ENCODE peak calls at places on chromosomes 5 and 9, in five cellular contexts. I, X, C, D and G are unnamed samples.

GRCh38 chr5:134438641-134439621 is 27.2 kb upstream of the CDKN2AIPNL start:
- DNase-seq in D (peak; percentile 91), I (no peak), X (no peak), C (peak; percentile 97), G (no peak)

GRCh38 chr5:69364414-69364813 is 4.9 kb downstream of the AK6 start:
- DNase-seq in X (no peak), I (peak; percentile 41), D (peak; percentile 10), C (no peak), G (peak; percentile 11)

GRCh38 chr9:111178361-111179043 is 140.2 kb upstream of the LPAR1 start:
- DNase-seq in X (no peak), I (no peak), D (peak; percentile 88), C (no peak), G (no peak)

GRCh38 chr5:180315762-180316212 is 23.9 kb upstream of the MAPK9 start:
- DNase-seq in D (no peak), X (peak; percentile 47), I (peak; percentile 70), C (peak; percentile 19), G (peak; percentile 69)

GRCh38 chr9:29750062-29750461 is 2176.8 kb upstream of the C9orf72 start:
- DNase-seq in X (no peak), D (peak; percentile 51), C (no peak), I (no peak), G (no peak)

GRCh38 chr5:123907349-123907748 is 395.4 kb downstream of the CSNK1G3 start:
- DNase-seq in I (peak; percentile 2), X (no peak), C (no peak), D (no peak), G (no peak)

GRCh38 chr9:93134740-93135444 is 841 bp upstream of the NINJ1 start:
- DNase-seq in I (peak; percentile 2), X (no peak), D (no peak), C (no peak), G (no peak)

GRCh38 chr9:133711428-133712220 is 26.5 kb downstream of the SARDH start:
- DNase-seq in D (peak; percentile 64), C (no peak), X (no peak), I (no peak), G (no peak)

GRCh38 chr9:94891183-94891582 is 164.7 kb downstream of the AOPEP start:
- DNase-seq in X (no peak), D (no peak), I (no peak), C (no peak), G (no peak)

GRCh38 chr9:106929471-106930198 is 66.7 kb downstream of the ZNF462 start:
- DNase-seq in D (peak; percentile 51), I (no peak), C (no peak), X (no peak), G (no peak)

GRCh38 chr9:13351768-13352386 is 72.4 kb upstream of the MPDZ start:
- DNase-seq in C (peak; percentile 12), D (peak; percentile 68), I (no peak), X (no peak), G (no peak)

GRCh38 chr5:37553720-37554402 is 174.7 kb downstream of the WDR70 start:
- DNase-seq in D (peak; percentile 92), I (no peak), C (no peak), X (no peak), G (no peak)

GRCh38 chr5:73748510-73749410 is 122.8 kb downstream of the ARHGEF28 start:
- DNase-seq in C (peak; percentile 49), D (no peak), X (no peak), I (no peak), G (no peak)

GRCh38 chr5:155290937-155291336 is 277.4 kb downstream of the KIF4B start:
- DNase-seq in C (peak; percentile 10), D (no peak), X (no peak), I (no peak), G (no peak)

GRCh38 chr5:57513785-57514184 is 31.2 kb upstream of the ACTBL2 start:
- DNase-seq in D (no peak), I (no peak), C (no peak), X (no peak), G (no peak)

GRCh38 chr9:37862530-37862929 is 41.4 kb downstream of the SLC25A51 start:
- DNase-seq in D (peak; percentile 66), C (no peak), X (no peak), I (no peak), G (no peak)

GRCh38 chr5:160556886-160557285 is 135.2 kb downstream of the PTTG1 start:
- DNase-seq in I (no peak), X (no peak), D (no peak), C (no peak), G (no peak)

GRCh38 chr5:131635755-131636479 is 888 bp upstream of the RAPGEF6 start:
- DNase-seq in C (no peak), X (peak; percentile 18), D (no peak), I (peak; percentile 14), G (no peak)

GRCh38 chr5:159096555-159097460 is 2.9 kb downstream of the EBF1 start:
- DNase-seq in X (peak; percentile 42), C (no peak), D (no peak), I (no peak), G (no peak)

GRCh38 chr5:108545301-108545700 is 163.4 kb upstream of the FBXL17 start:
- DNase-seq in D (peak; percentile 58), C (no peak), X (no peak), I (no peak), G (no peak)

GRCh38 chr9:134664446-134664845 is 22.8 kb downstream of the COL5A1 start:
- DNase-seq in D (no peak), C (no peak), I (no peak), X (no peak), G (no peak)

GRCh38 chr5:128143911-128144310 is 60.3 kb downstream of the SLC12A2 start:
- DNase-seq in D (no peak), X (no peak), C (no peak), I (no peak), G (no peak)

GRCh38 chr5:3886521-3887461 is 291.2 kb downstream of the IRX1 start:
- DNase-seq in D (no peak), I (no peak), X (no peak), C (no peak), G (peak; percentile 67)

GRCh38 chr9:124257865-124258764 is at the start of gene NEK6:
- DNase-seq in C (no peak), D (peak; percentile 64), I (peak; percentile 80), X (peak; percentile 64), G (peak; percentile 72)

GRCh38 chr5:395921-396714 is 46.9 kb upstream of the EXOC3 start:
- DNase-seq in I (no peak), X (no peak), D (no peak), C (no peak), G (no peak)

GRCh38 chr9:107273634-107274033 is 9.4 kb upstream of the RAD23B start:
- DNase-seq in I (no peak), C (peak; percentile 42), D (no peak), X (no peak), G (no peak)

GRCh38 chr5:142777108-142777507 is 6.9 kb downstream of the ARHGAP26 start:
- DNase-seq in C (no peak), I (no peak), X (no peak), D (no peak), G (no peak)

GRCh38 chr5:143277536-143277935 is 126.0 kb downstream of the NR3C1 start:
- DNase-seq in C (no peak), D (no peak), I (no peak), X (no peak), G (no peak)

GRCh38 chr5:113267361-113267900 is 167.4 kb downstream of the TSSK1B start:
- DNase-seq in I (no peak), D (no peak), X (no peak), C (no peak), G (no peak)

GRCh38 chr5:77893225-77893860 is 117.2 kb upstream of the TBCA start:
- DNase-seq in C (no peak), D (peak; percentile 93), X (no peak), I (no peak), G (no peak)